ENCODE peak calls at places on chromosomes 13 and 19, in seven cellular contexts. X is cardiac muscle cell, R is brain microvascular endothelial cell, H is pons, S is breast epithelium, C is memory B cell, N is non-pigmented ciliary epithelial cell. P is an unnamed sample.

GRCh38 chr13:49347650-49348385 is 96.0 kb downstream of the CAB39L start:
- DNase-seq in R (no peak), H (no peak), X (no peak), S (no peak), N (no peak), C (no peak), P (no peak)

GRCh38 chr13:79226250-79226649 is 179.8 kb downstream of the RBM26 start:
- DNase-seq in S (no peak), C (no peak), H (no peak), N (no peak), R (no peak), X (no peak), P (no peak)

GRCh38 chr13:32323912-32324311 is 8.6 kb downstream of the BRCA2 start:
- DNase-seq in N (peak), X (peak), C (no peak), H (no peak), R (peak), S (no peak), P (no peak)

GRCh38 chr13:44920013-44920412 is 69.3 kb downstream of the NUFIP1 start:
- DNase-seq in S (no peak), C (no peak), R (no peak), N (no peak), H (no peak), X (no peak), P (no peak)

GRCh38 chr13:48778551-48779088 is 124.9 kb downstream of the CYSLTR2 start:
- DNase-seq in S (no peak), H (no peak), R (no peak), X (no peak), C (no peak), N (no peak), P (no peak)

GRCh38 chr19:29596080-29596479 is 10.0 kb upstream of the POP4 start:
- DNase-seq in S (no peak), X (no peak), R (no peak), N (no peak), H (no peak), C (no peak), P (no peak)

GRCh38 chr13:51317262-51317661 is 22.2 kb upstream of the SERPINE3 start:
- DNase-seq in N (no peak), H (no peak), C (no peak), R (peak), S (no peak), X (no peak), P (peak)

GRCh38 chr13:40981361-40981760 is 37.8 kb downstream of the ELF1 start:
- DNase-seq in C (no peak), S (no peak), X (peak), N (no peak), H (peak), R (no peak), P (no peak)

GRCh38 chr19:53521373-53522202 is 16.4 kb upstream of the ZNF331 start:
- DNase-seq in H (no peak), R (no peak), S (no peak), N (no peak), C (no peak), X (no peak), P (no peak)

GRCh38 chr19:48915757-48916156 is 15.6 kb downstream of the NUCB1 start:
- DNase-seq in N (no peak), R (no peak), H (no peak), S (no peak), X (no peak), C (no peak), P (no peak)

GRCh38 chr19:2291185-2291751 is 9.3 kb upstream of the PEAK3 start:
- DNase-seq in H (no peak), N (no peak), S (no peak), X (no peak), R (no peak), C (no peak), P (no peak)

GRCh38 chr19:3585301-3586123 is at the start of gene GIPC3:
- DNase-seq in R (no peak), S (no peak), H (no peak), N (no peak), C (no peak), X (no peak), P (no peak)

GRCh38 chr13:110683203-110683883 is 22.6 kb downstream of the CARS2 start:
- DNase-seq in S (no peak), C (no peak), R (no peak), N (no peak), H (peak), X (peak), P (no peak)

GRCh38 chr19:2083174-2083854 is 12.8 kb downstream of the MOB3A start:
- DNase-seq in R (no peak), N (no peak), C (no peak), H (no peak), X (no peak), S (no peak), P (no peak)

GRCh38 chr19:18308948-18309325 is 13.9 kb downstream of the LSM4 start:
- DNase-seq in H (no peak), N (no peak), X (no peak), C (no peak), R (no peak), S (no peak), P (no peak)

GRCh38 chr19:15769586-15769985 is 17.9 kb upstream of the OR10H5 start:
- DNase-seq in S (no peak), N (no peak), R (no peak), C (no peak), H (no peak), X (no peak), P (no peak)

GRCh38 chr13:94712812-94713555 is 639 bp upstream of the SOX21 start:
- DNase-seq in H (peak), N (no peak), S (no peak), R (no peak), C (no peak), X (peak), P (no peak)

GRCh38 chr13:51921790-51922740 is 60.3 kb downstream of the CCDC70 start:
- DNase-seq in X (no peak), H (no peak), N (no peak), R (no peak), S (no peak), C (no peak), P (no peak)

GRCh38 chr13:101121608-101122007 is 294.7 kb downstream of the NALCN start:
- DNase-seq in R (no peak), H (no peak), C (no peak), N (no peak), S (no peak), X (no peak), P (no peak)

GRCh38 chr13:65913173-65913572 is 1317.0 kb downstream of the PCDH9 start:
- DNase-seq in X (peak), H (no peak), S (no peak), R (peak), N (peak), C (no peak), P (peak)

GRCh38 chr19:4337906-4338440 is 654 bp downstream of the STAP2 start:
- DNase-seq in X (peak), N (no peak), S (peak), C (no peak), H (no peak), R (no peak), P (no peak)

GRCh38 chr13:32947411-32947810 is 68.8 kb upstream of the KL start:
- DNase-seq in H (no peak), C (no peak), X (no peak), N (no peak), S (no peak), R (no peak), P (no peak)

GRCh38 chr13:107457686-107458085 is 757.6 kb downstream of the LIG4 start:
- DNase-seq in S (no peak), X (no peak), H (no peak), R (no peak), C (no peak), N (no peak), P (no peak)

GRCh38 chr19:11964496-11964857 is 363 bp upstream of the ZNF763 start:
- DNase-seq in S (no peak), C (no peak), R (no peak), H (no peak), N (no peak), X (no peak), P (no peak)

GRCh38 chr19:19956431-19957075 is 55.8 kb downstream of the ZNF93 start:
- DNase-seq in N (no peak), C (no peak), R (no peak), X (no peak), S (no peak), H (no peak), P (no peak)

GRCh38 chr19:4764290-4764660 is 27.3 kb upstream of the FEM1A start:
- DNase-seq in C (no peak), N (no peak), S (no peak), X (no peak), H (no peak), R (no peak), P (no peak)

GRCh38 chr19:51799311-51799997 is 4.5 kb downstream of the FPR3 start:
- DNase-seq in H (peak), C (no peak), S (peak), X (peak), N (peak), R (peak), P (peak)

GRCh38 chr19:33400856-33401682 is 27.6 kb downstream of the CEBPG start:
- DNase-seq in S (no peak), C (no peak), N (no peak), R (no peak), X (no peak), H (no peak), P (no peak)

GRCh38 chr19:33366127-33366526 is 7.4 kb upstream of the CEBPG start:
- DNase-seq in S (no peak), N (no peak), X (no peak), R (no peak), H (no peak), C (no peak), P (no peak)

GRCh38 chr19:58386166-58386575 is 898 bp upstream of the RPS5 start:
- DNase-seq in C (no peak), X (no peak), N (no peak), R (no peak), H (no peak), S (no peak), P (no peak)

GRCh38 chr19:35555301-35556005 is 8.0 kb downstream of the ATP4A start:
- DNase-seq in H (no peak), C (no peak), S (no peak), R (no peak), X (peak), N (no peak), P (no peak)

GRCh38 chr19:32824906-32825608 is 44.5 kb downstream of the SLC7A9 start:
- DNase-seq in C (no peak), X (no peak), R (no peak), N (no peak), S (no peak), H (no peak), P (no peak)

GRCh38 chr19:4523306-4524110 is 5.2 kb upstream of the PLIN4 start:
- DNase-seq in C (no peak), X (peak), N (no peak), S (no peak), R (no peak), H (peak), P (no peak)

GRCh38 chr13:111599791-111600190 is 279.3 kb downstream of the TEX29 start:
- DNase-seq in S (no peak), X (no peak), R (no peak), H (no peak), C (no peak), N (no peak), P (no peak)

GRCh38 chr13:91797567-91797966 is 399.1 kb downstream of the GPC5 start:
- DNase-seq in S (no peak), X (no peak), R (no peak), N (no peak), H (no peak), C (no peak), P (no peak)

GRCh38 chr13:46181799-46182490 is at the start of gene LCP1:
- DNase-seq in R (no peak), C (peak), N (no peak), X (no peak), S (peak), H (no peak), P (no peak)

GRCh38 chr13:44273991-44274810 is 99.4 kb upstream of the SERP2 start:
- DNase-seq in H (peak), X (peak), N (no peak), R (no peak), C (peak), S (no peak), P (no peak)

P was measured in HS-5.